ENCODE peak calls at places on chromosomes 11 and 22, in six cellular contexts. One of them, this sample, is unnamed.

GRCh38 chr11:79220171-79220570 is 220.7 kb downstream of the TENM4 start:
- DNase-seq in mesendoderm: no peak
- DNase-seq in SK-N-SH: no peak
- DNase-seq in BE2C: no peak
- DNase-seq in PC-3: no peak
- DNase-seq in left ventricle myocardium inferior: no peak
- DNase-seq in this sample: no peak

GRCh38 chr11:130536106-130537040 is 87.9 kb downstream of the ADAMTS15 start:
- DNase-seq in mesendoderm: no peak
- DNase-seq in SK-N-SH: no peak
- DNase-seq in BE2C: no peak
- DNase-seq in PC-3: peak; percentile 51
- DNase-seq in left ventricle myocardium inferior: no peak
- DNase-seq in this sample: peak; percentile 89

GRCh38 chr11:129951201-129951882 is 51.3 kb downstream of the PRDM10 start:
- DNase-seq in mesendoderm: no peak
- DNase-seq in SK-N-SH: no peak
- DNase-seq in BE2C: no peak
- DNase-seq in PC-3: no peak
- DNase-seq in left ventricle myocardium inferior: no peak
- DNase-seq in this sample: no peak

GRCh38 chr11:132312616-132313210 is 942.3 kb downstream of the NTM start:
- DNase-seq in mesendoderm: peak; percentile 76
- DNase-seq in SK-N-SH: peak; percentile 65
- DNase-seq in BE2C: no peak
- DNase-seq in PC-3: no peak
- DNase-seq in left ventricle myocardium inferior: no peak
- DNase-seq in this sample: peak; percentile 5

GRCh38 chr11:94664336-94664735 is 97.2 kb downstream of the PIWIL4 start:
- DNase-seq in mesendoderm: no peak
- DNase-seq in SK-N-SH: no peak
- DNase-seq in BE2C: no peak
- DNase-seq in PC-3: peak; percentile 47
- DNase-seq in left ventricle myocardium inferior: no peak
- DNase-seq in this sample: peak; percentile 37

GRCh38 chr11:92295175-92296137 is 70.8 kb downstream of the FAT3 start:
- DNase-seq in mesendoderm: no peak
- DNase-seq in SK-N-SH: no peak
- DNase-seq in BE2C: no peak
- DNase-seq in PC-3: peak; percentile 45
- DNase-seq in left ventricle myocardium inferior: no peak
- DNase-seq in this sample: no peak

GRCh38 chr11:65493367-65494176 is 5.3 kb upstream of the MALAT1 start:
- DNase-seq in mesendoderm: peak; percentile 92
- DNase-seq in SK-N-SH: no peak
- DNase-seq in BE2C: no peak
- DNase-seq in PC-3: peak; percentile 99
- DNase-seq in left ventricle myocardium inferior: peak; percentile 65
- DNase-seq in this sample: peak; percentile 99

GRCh38 chr11:69468911-69469885 is 12.3 kb upstream of the LINC01488 start:
- DNase-seq in mesendoderm: no peak
- DNase-seq in SK-N-SH: no peak
- DNase-seq in BE2C: no peak
- DNase-seq in PC-3: no peak
- DNase-seq in left ventricle myocardium inferior: peak; percentile 12
- DNase-seq in this sample: no peak

DNA sequence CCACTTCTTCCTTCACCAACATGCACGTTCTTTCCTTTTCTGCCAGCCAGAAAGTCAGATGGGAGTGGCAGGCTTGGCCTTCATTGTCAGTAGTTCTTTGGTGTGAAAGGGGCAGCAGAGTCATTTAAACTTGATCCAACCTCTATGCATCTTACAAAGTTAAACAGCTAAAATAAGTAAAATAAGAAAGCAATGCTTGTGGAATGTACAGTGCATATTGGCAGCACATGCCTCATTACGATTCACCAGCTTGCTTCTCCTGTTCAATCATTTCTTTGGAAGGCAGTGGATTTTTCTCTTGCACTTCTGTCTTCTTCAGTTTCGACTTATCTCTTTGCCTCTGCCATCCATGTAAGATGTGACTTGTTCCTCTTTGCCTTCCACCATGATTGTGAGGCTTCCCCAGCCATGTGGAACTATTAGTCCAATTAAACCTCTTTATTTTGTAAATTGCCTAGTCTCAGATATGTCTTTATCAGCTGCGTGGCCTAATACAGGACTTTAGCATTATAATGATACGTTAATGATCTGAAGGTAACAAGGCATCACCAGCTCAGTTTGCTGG is 14.8 kb downstream of the LGALS12 start:
- DNase-seq in mesendoderm: no peak
- DNase-seq in SK-N-SH: no peak
- DNase-seq in BE2C: no peak
- DNase-seq in PC-3: peak; percentile 54
- DNase-seq in left ventricle myocardium inferior: no peak
- DNase-seq in this sample: no peak
- H3K4me3 ChIP-seq in mesendoderm: no peak overlapping the region
- H3K4me3 ChIP-seq in SK-N-SH: no peak overlapping the region
- H3K4me3 ChIP-seq in BE2C: no peak overlapping the region
- H3K4me3 ChIP-seq in PC-3: no peak overlapping the region
- H3K4me3 ChIP-seq in left ventricle myocardium inferior: no peak overlapping the region
- H3K4me3 ChIP-seq in this sample: no peak overlapping the region

GRCh38 chr22:19046287-19046686 is 75.9 kb downstream of the DGCR2 start:
- DNase-seq in mesendoderm: no peak
- DNase-seq in SK-N-SH: no peak
- DNase-seq in BE2C: no peak
- DNase-seq in PC-3: no peak
- DNase-seq in left ventricle myocardium inferior: no peak
- DNase-seq in this sample: no peak
- H3K36me3 ChIP-seq in mesendoderm: peaks cover 21% of the 10 kb centered on the region
- H3K36me3 ChIP-seq in SK-N-SH: peaks cover 40% of the 10 kb centered on the region
- H3K36me3 ChIP-seq in BE2C: peaks cover 56% of the 10 kb centered on the region
- H3K36me3 ChIP-seq in PC-3: peaks cover 19% of the 10 kb centered on the region
- H3K36me3 ChIP-seq in left ventricle myocardium inferior: peaks cover 88% of the 10 kb centered on the region
- H3K36me3 ChIP-seq in this sample: peaks cover 36% of the 10 kb centered on the region

GRCh38 chr22:30573594-30574094 is 821 bp downstream of the GAL3ST1 start:
- DNase-seq in mesendoderm: no peak
- DNase-seq in SK-N-SH: no peak
- DNase-seq in BE2C: no peak
- DNase-seq in PC-3: peak; percentile 15
- DNase-seq in left ventricle myocardium inferior: no peak
- DNase-seq in this sample: no peak

GRCh38 chr22:30574095-30574981 is at the start of gene GAL3ST1:
- DNase-seq in mesendoderm: peak; percentile 30
- DNase-seq in SK-N-SH: peak; percentile 89
- DNase-seq in BE2C: peak; percentile 64
- DNase-seq in PC-3: no peak
- DNase-seq in left ventricle myocardium inferior: no peak
- DNase-seq in this sample: no peak

GRCh38 chr22:30572840-30573593 is 1.4 kb downstream of the GAL3ST1 start:
- DNase-seq in mesendoderm: no peak
- DNase-seq in SK-N-SH: no peak
- DNase-seq in BE2C: no peak
- DNase-seq in PC-3: no peak
- DNase-seq in left ventricle myocardium inferior: no peak
- DNase-seq in this sample: no peak

GRCh38 chr22:30575859-30576258 is 1.4 kb upstream of the GAL3ST1 start:
- DNase-seq in mesendoderm: no peak
- DNase-seq in SK-N-SH: no peak
- DNase-seq in BE2C: no peak
- DNase-seq in PC-3: no peak
- DNase-seq in left ventricle myocardium inferior: no peak
- DNase-seq in this sample: no peak

DNA sequence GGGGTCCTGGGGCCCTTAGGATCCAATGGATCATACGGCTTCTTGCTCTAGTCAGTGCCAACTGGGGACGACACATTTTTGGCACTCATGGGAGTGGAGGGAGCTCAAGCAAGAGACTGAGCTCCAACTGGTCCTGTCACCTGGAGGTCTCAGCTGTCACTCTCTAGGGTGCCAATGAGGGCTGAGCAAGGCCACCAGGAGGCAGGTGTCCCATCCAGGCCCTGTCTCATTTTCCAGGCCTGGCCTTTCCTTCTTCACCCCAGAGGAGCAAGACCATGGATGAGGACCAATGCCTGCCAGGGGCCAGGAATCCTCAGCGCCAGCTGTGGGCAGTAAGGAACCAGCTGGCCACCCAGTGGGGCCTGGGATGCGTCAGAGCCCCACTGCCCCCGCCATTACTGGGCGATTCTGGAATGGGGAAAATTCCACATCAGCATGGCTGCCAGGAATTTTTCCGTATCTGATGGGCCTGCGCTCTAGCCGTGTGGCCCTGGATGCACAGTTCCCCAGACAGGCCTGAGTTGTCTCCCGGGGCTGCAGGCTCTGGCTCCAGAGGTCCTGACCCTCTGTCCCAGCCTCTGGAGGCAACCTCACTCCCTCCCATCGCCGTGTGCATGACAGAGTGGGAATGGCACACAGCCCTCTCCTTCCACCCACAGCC is 676 bp upstream of the GAL3ST1 start:
- DNase-seq in mesendoderm: peak; percentile 54
- DNase-seq in SK-N-SH: peak; percentile 84
- DNase-seq in BE2C: peak; percentile 75
- DNase-seq in PC-3: no peak
- DNase-seq in left ventricle myocardium inferior: peak; percentile 30
- DNase-seq in this sample: no peak
- H3K4me3 ChIP-seq in mesendoderm: no peak overlapping the region
- H3K4me3 ChIP-seq in SK-N-SH: no peak overlapping the region
- H3K4me3 ChIP-seq in BE2C: peak overlapping the region; percentile 47
- H3K4me3 ChIP-seq in PC-3: no peak overlapping the region
- H3K4me3 ChIP-seq in left ventricle myocardium inferior: peak overlapping the region; percentile 32
- H3K4me3 ChIP-seq in this sample: no peak overlapping the region

DNA sequence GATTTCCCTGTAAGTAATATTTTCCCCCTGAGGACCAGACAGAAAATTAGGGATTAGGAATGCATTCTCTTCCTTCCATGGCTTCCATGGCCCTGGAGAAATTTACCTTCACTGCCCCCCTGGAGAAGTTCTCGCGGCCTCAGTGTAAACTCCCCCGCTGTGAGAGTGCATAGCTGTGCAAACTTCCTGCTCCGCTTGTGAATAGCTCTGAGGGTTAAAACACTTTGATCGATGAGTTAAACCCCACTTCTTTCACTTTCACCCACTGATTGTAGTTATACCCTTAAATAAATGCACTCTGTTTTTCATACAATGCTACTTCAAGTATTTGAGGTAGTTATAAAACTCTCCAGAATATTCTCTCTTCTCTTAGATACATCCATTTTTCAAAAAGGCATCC is 190.8 kb downstream of the DSCAML1 start:
- DNase-seq in mesendoderm: no peak
- DNase-seq in SK-N-SH: no peak
- DNase-seq in BE2C: no peak
- DNase-seq in PC-3: no peak
- DNase-seq in left ventricle myocardium inferior: no peak
- DNase-seq in this sample: no peak
- H3K36me3 ChIP-seq in mesendoderm: no peaks in the 10 kb centered on the region
- H3K36me3 ChIP-seq in SK-N-SH: no peaks in the 10 kb centered on the region
- H3K36me3 ChIP-seq in BE2C: no peaks in the 10 kb centered on the region
- H3K36me3 ChIP-seq in PC-3: no peaks in the 10 kb centered on the region
- H3K36me3 ChIP-seq in left ventricle myocardium inferior: no peaks in the 10 kb centered on the region
- H3K36me3 ChIP-seq in this sample: no peaks in the 10 kb centered on the region

DNA sequence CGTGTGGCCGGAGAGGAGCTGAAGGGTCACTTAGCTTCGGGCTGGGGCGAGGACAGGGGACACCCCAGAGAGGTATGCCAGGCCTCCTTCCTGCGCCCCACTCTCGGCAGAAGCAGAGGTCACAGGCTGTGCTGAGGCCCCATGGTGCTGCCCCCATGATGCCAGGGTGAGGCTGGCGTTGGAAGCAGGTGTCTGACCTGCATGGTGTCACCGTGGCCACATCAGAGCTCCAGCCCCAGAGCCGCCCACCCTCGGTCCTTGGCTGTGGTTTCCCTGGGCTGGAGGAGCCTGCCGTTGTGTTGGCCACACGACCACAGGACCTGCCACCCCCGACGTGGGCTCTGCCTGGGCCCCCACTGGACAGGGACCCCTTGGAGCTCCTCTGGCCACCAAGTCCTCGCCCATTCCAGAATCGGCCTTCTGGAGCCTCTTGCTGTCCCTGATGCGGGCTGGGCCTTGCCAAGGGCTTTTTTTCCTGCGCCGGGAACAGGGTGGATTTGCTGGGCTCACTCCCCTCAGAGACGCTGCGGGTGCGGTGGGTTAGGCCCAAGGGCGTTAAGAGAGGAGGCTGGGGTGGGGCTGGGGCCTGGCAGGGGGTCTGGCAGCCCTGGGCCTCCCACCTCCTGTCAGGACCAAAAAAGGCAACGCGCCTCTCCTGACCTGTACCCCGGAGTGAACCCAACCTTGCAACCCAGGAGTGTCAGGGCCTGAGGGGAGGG is 8.2 kb upstream of the TSSC4 start:
- DNase-seq in mesendoderm: no peak
- DNase-seq in SK-N-SH: no peak
- DNase-seq in BE2C: no peak
- DNase-seq in PC-3: no peak
- DNase-seq in left ventricle myocardium inferior: no peak
- DNase-seq in this sample: no peak
- H3K4me3 ChIP-seq in mesendoderm: no peak overlapping the region
- H3K4me3 ChIP-seq in SK-N-SH: no peak overlapping the region
- H3K4me3 ChIP-seq in BE2C: no peak overlapping the region
- H3K4me3 ChIP-seq in PC-3: no peak overlapping the region
- H3K4me3 ChIP-seq in left ventricle myocardium inferior: no peak overlapping the region
- H3K4me3 ChIP-seq in this sample: no peak overlapping the region

GRCh38 chr22:31825513-31825912 is 71.7 kb downstream of the DEPDC5 start:
- DNase-seq in mesendoderm: no peak
- DNase-seq in SK-N-SH: no peak
- DNase-seq in BE2C: no peak
- DNase-seq in PC-3: no peak
- DNase-seq in left ventricle myocardium inferior: no peak
- DNase-seq in this sample: peak; percentile 30
- H3K36me3 ChIP-seq in mesendoderm: no peaks in the 10 kb centered on the region
- H3K36me3 ChIP-seq in SK-N-SH: peaks cover 26% of the 10 kb centered on the region
- H3K36me3 ChIP-seq in BE2C: peaks cover 21% of the 10 kb centered on the region
- H3K36me3 ChIP-seq in PC-3: peaks cover 12% of the 10 kb centered on the region
- H3K36me3 ChIP-seq in left ventricle myocardium inferior: peaks cover 76% of the 10 kb centered on the region
- H3K36me3 ChIP-seq in this sample: peaks cover 9% of the 10 kb centered on the region

GRCh38 chr11:73141031-73141308 is 1.1 kb downstream of the FCHSD2 start:
- DNase-seq in mesendoderm: no peak
- DNase-seq in SK-N-SH: peak; percentile 54
- DNase-seq in BE2C: no peak
- DNase-seq in PC-3: peak; percentile 35
- DNase-seq in left ventricle myocardium inferior: peak; percentile 41
- DNase-seq in this sample: no peak
- H3K4me3 ChIP-seq in mesendoderm: peak overlapping the region; percentile 36
- H3K4me3 ChIP-seq in SK-N-SH: peak overlapping the region; percentile 90
- H3K4me3 ChIP-seq in BE2C: peak overlapping the region; percentile 90
- H3K4me3 ChIP-seq in PC-3: peak overlapping the region; percentile 87
- H3K4me3 ChIP-seq in left ventricle myocardium inferior: peak overlapping the region; percentile 94
- H3K4me3 ChIP-seq in this sample: peak overlapping the region; percentile 92

This sample was measured in bronchial epithelial cell.